ENCODE peak calls at places on chromosomes 12 and 14, in four cellular contexts. J is H1, A is H9, E is IMR-90. F is an unnamed sample.

GRCh38 chr12:116637589-116638165 is 78.5 kb downstream of the MAP1LC3B2 start:
- DNase-seq in J (no peak), A (no peak), E (no peak), F (no peak)

GRCh38 chr14:101119830-101120571 is 216.5 kb upstream of the RTL1 start:
- DNase-seq in J (peak), A (peak), E (peak), F (no peak)

GRCh38 chr14:89621009-89621421 is 204.0 kb upstream of the FOXN3 start:
- DNase-seq in J (no peak), A (no peak), E (no peak), F (no peak)

GRCh38 chr12:88957358-88957757 is 377.1 kb upstream of the KITLG start:
- DNase-seq in J (no peak), A (peak), E (peak), F (no peak)

GRCh38 chr14:97218713-97219355 is 421.7 kb downstream of the VRK1 start:
- DNase-seq in J (peak), A (peak), E (no peak), F (peak)

GRCh38 chr12:120951-121350 is 54.4 kb downstream of the IQSEC3 start:
- DNase-seq in J (no peak), A (no peak), E (no peak), F (no peak)

GRCh38 chr12:124917841-124918621 is 3.6 kb upstream of the UBC start:
- DNase-seq in J (no peak), A (no peak), E (peak), F (peak)

GRCh38 chr12:19198272-19198671 is 68.7 kb downstream of the PLEKHA5 start:
- DNase-seq in J (no peak), A (no peak), E (peak), F (peak)

GRCh38 chr12:93536766-93537515 is 35.5 kb upstream of the SOCS2 start:
- DNase-seq in J (no peak), A (no peak), E (peak), F (no peak)

GRCh38 chr12:22481557-22482104 is 62.7 kb downstream of the C2CD5 start:
- DNase-seq in J (no peak), A (no peak), E (no peak), F (no peak)

GRCh38 chr14:101813171-101813759 is 51.8 kb downstream of the PPP2R5C start:
- DNase-seq in J (no peak), A (no peak), E (no peak), F (no peak)

GRCh38 chr12:67019070-67019469 is 250.1 kb upstream of the CAND1 start:
- DNase-seq in J (no peak), A (no peak), E (no peak), F (no peak)

GRCh38 chr12:62763319-62763718 is 171.6 kb downstream of the PPM1H start:
- DNase-seq in J (no peak), A (no peak), E (no peak), F (no peak)

GRCh38 chr12:30847259-30847658 is 79.3 kb upstream of the TSPAN11 start:
- DNase-seq in J (no peak), A (peak), E (peak), F (peak)

GRCh38 chr14:64654072-64654899 is 49.9 kb upstream of the PLEKHG3 start:
- DNase-seq in J (no peak), A (no peak), E (peak), F (no peak)

GRCh38 chr14:77738559-77739250 is 22.3 kb downstream of the SNW1 start:
- DNase-seq in J (no peak), A (no peak), E (peak), F (no peak)

GRCh38 chr12:97006585-97006984 is 99.5 kb downstream of the NEDD1 start:
- DNase-seq in J (no peak), A (no peak), E (no peak), F (no peak)

GRCh38 chr12:69019082-69019481 is 86.1 kb upstream of the CPM start:
- DNase-seq in J (no peak), A (no peak), E (no peak), F (no peak)

GRCh38 chr14:89651805-89652204 is 234.8 kb upstream of the FOXN3 start:
- DNase-seq in J (no peak), A (no peak), E (no peak), F (peak)

GRCh38 chr12:107558816-107559382 is 126.7 kb upstream of the PWP1 start:
- DNase-seq in J (no peak), A (peak), E (no peak), F (no peak)

GRCh38 chr12:6699259-6699988 is 1.2 kb downstream of the PIANP start:
- DNase-seq in J (no peak), A (no peak), E (no peak), F (no peak)
- H4K5ac ChIP-seq in J (no peak), A (no peak), E (peak), F (no peak)

GRCh38 chr14:55583942-55584468 is 4.0 kb downstream of the KTN1 start:
- DNase-seq in J (no peak), A (no peak), E (peak), F (peak)

GRCh38 chr14:55588259-55588699 is 8.3 kb downstream of the KTN1 start:
- DNase-seq in J (no peak), A (no peak), E (peak), F (no peak)

GRCh38 chr14:55586411-55586810 is 6.4 kb downstream of the KTN1 start:
- DNase-seq in J (no peak), A (no peak), E (peak), F (no peak)

GRCh38 chr14:55587847-55588246 is 7.8 kb downstream of the KTN1 start:
- DNase-seq in J (no peak), A (no peak), E (no peak), F (no peak)

GRCh38 chr14:55585854-55586253 is 5.8 kb downstream of the KTN1 start:
- DNase-seq in J (no peak), A (no peak), E (peak), F (no peak)
- H3K4ac ChIP-seq in J (no peak), A (no peak), E (no peak), F (no peak)

GRCh38 chr14:104666981-104667380 is 22.4 kb upstream of the INF2 start:
- DNase-seq in J (no peak), A (no peak), E (no peak), F (no peak)
- H2BK15ac ChIP-seq in J (peak), A (no peak), E (no peak), F (no peak)

GRCh38 chr12:121144416-121144914 is 11.8 kb downstream of the P2RX7 start:
- DNase-seq in J (no peak), A (no peak), E (peak), F (no peak)
- H4K5ac ChIP-seq in J (no peak), A (no peak), E (no peak), F (no peak)

DNA sequence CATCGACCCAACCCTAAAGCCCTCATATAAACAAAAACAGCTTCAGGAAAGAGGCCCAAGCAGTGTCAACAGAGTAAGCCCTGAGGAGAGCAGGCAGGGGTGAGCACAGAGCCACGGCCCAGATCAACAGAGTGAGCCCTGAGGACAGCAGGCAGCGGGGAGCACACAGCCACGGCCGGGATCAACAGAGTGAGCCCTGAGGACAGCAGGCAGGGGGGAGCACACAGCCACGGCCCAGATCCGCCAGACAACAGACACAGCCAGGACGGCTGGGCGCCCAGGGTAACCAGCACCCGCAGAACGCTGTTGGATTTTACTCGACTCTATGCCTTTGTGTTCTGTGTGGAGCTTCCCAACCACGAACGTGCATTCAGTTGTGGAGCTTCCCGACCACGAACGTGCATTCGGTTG is 15.0 kb downstream of the CCDC85C start:
- DNase-seq in J (no peak), A (no peak), E (no peak), F (no peak)
- H3K4ac ChIP-seq in J (no peak), A (no peak), E (peak), F (no peak)

GRCh38 chr12:75933136-75933535 is 98.4 kb downstream of the PHLDA1 start:
- DNase-seq in J (no peak), A (no peak), E (peak), F (no peak)
- H2BK15ac ChIP-seq in J (no peak), A (no peak), E (peak), F (peak)

GRCh38 chr12:6608592-6609311 is 1.6 kb upstream of the CHD4 start:
- DNase-seq in J (no peak), A (peak), E (no peak), F (peak)
- H4K5ac ChIP-seq in J (no peak), A (no peak), E (no peak), F (no peak)

GRCh38 chr12:56224102-56224701 is at the start of gene NABP2:
- DNase-seq in J (peak), A (peak), E (peak), F (peak)
- H3K4ac ChIP-seq in J (peak), A (no peak), E (peak), F (peak)

GRCh38 chr14:68849416-68849815 is 56.5 kb upstream of the ZFP36L1 start:
- DNase-seq in J (no peak), A (no peak), E (no peak), F (no peak)
- H2BK15ac ChIP-seq in J (no peak), A (no peak), E (no peak), F (no peak)

GRCh38 chr12:80860928-80861327 is 76.8 kb downstream of the LIN7A start:
- DNase-seq in J (no peak), A (no peak), E (no peak), F (no peak)
- H4K5ac ChIP-seq in J (no peak), A (no peak), E (no peak), F (no peak)